ENCODE peak calls at places on chromosomes 11 and 22, in seven cellular contexts. E is endothelial cell; G is transverse colon; O is NCI-H2171; Y is activated T-cell treated with anti-CD3 and anti-CD28 coated beads, Interleukin-2, amount 50 U/mL, for 72 hours; P is mucosa of gallbladder; S is stimulated activated CD8-positive, alpha-beta memory T cell treated with anti-CD3 and anti-CD28 coated beads, Interleukin-7, amount 100 ng/mL, for 24 hours. F is an unnamed sample.

GRCh38 chr11:31820438-31820818 is 9.3 kb upstream of the PAX6 start:
- DNase-seq in E (no peak), G (no peak), O (no peak), Y (no peak), P (no peak), S (no peak), F (no peak)

GRCh38 chr22:42959472-42960145 is 55.3 kb downstream of the PACSIN2 start:
- DNase-seq in E (peak), G (peak), O (no peak), Y (no peak), P (peak), S (no peak), F (peak)

GRCh38 chr11:45927684-45928413 is 5.4 kb downstream of the LARGE2 start:
- DNase-seq in E (no peak), G (no peak), O (no peak), Y (no peak), P (no peak), S (no peak), F (no peak)

GRCh38 chr11:69711824-69712801 is 8.3 kb upstream of the FGF19 start:
- DNase-seq in E (no peak), G (no peak), O (no peak), Y (peak), P (no peak), S (no peak), F (no peak)

GRCh38 chr11:129862123-129862522 is 33.3 kb downstream of the NFRKB start:
- DNase-seq in E (no peak), G (no peak), O (no peak), Y (no peak), P (no peak), S (no peak), F (no peak)

GRCh38 chr22:19851291-19852176 is 3.1 kb downstream of the GNB1L start:
- DNase-seq in E (no peak), G (no peak), O (no peak), Y (no peak), P (no peak), S (no peak), F (no peak)

GRCh38 chr22:48702573-48703264 is 1125.0 kb downstream of the BRD1 start:
- DNase-seq in E (no peak), G (no peak), O (no peak), Y (no peak), P (no peak), S (no peak), F (no peak)

GRCh38 chr22:44190381-44190976 is 9.8 kb downstream of the PARVG start:
- DNase-seq in E (no peak), G (no peak), O (no peak), Y (no peak), P (no peak), S (no peak), F (no peak)

GRCh38 chr22:42281706-42282251 is 11.3 kb upstream of the TCF20 start:
- DNase-seq in E (no peak), G (no peak), O (no peak), Y (no peak), P (no peak), S (no peak), F (no peak)

GRCh38 chr22:43388420-43388851 is 23.4 kb upstream of the MPPED1 start:
- DNase-seq in E (peak), G (peak), O (peak), Y (peak), P (peak), S (peak), F (peak)

GRCh38 chr11:14904745-14905103 is 12.7 kb upstream of the CYP2R1 start:
- DNase-seq in E (peak), G (peak), O (no peak), Y (peak), P (peak), S (peak), F (no peak)

GRCh38 chr22:39985383-39986045 is 9.2 kb upstream of the FAM83F start:
- DNase-seq in E (no peak), G (peak), O (no peak), Y (peak), P (no peak), S (no peak), F (no peak)

GRCh38 chr11:68002943-68003845 is 703 bp downstream of the UNC93B1 start:
- DNase-seq in E (peak), G (peak), O (peak), Y (peak), P (peak), S (no peak), F (no peak)

GRCh38 chr22:42841444-42841843 is 15.6 kb downstream of the ARFGAP3 start:
- DNase-seq in E (no peak), G (no peak), O (no peak), Y (no peak), P (no peak), S (no peak), F (no peak)

GRCh38 chr11:11345099-11345498 is 8.0 kb downstream of the CSNK2A3 start:
- DNase-seq in E (no peak), G (no peak), O (no peak), Y (no peak), P (no peak), S (no peak), F (peak)

GRCh38 chr11:18452927-18453326 is 2.7 kb upstream of the LDHAL6A start:
- DNase-seq in E (no peak), G (no peak), O (no peak), Y (no peak), P (no peak), S (no peak), F (no peak)

GRCh38 chr22:45312856-45313255 is 3.1 kb downstream of the FAM118A start:
- DNase-seq in E (no peak), G (no peak), O (no peak), Y (no peak), P (no peak), S (no peak), F (no peak)

GRCh38 chr11:118171274-118172062 is 5.0 kb downstream of the SCN2B start:
- DNase-seq in E (peak), G (peak), O (no peak), Y (peak), P (peak), S (peak), F (no peak)

GRCh38 chr22:31286360-31287255 is 5.7 kb downstream of the PIK3IP1 start:
- DNase-seq in E (no peak), G (peak), O (no peak), Y (peak), P (peak), S (no peak), F (no peak)

GRCh38 chr11:102191832-102192231 is 81.6 kb downstream of the YAP1 start:
- DNase-seq in E (no peak), G (no peak), O (no peak), Y (no peak), P (no peak), S (no peak), F (no peak)

GRCh38 chr11:65053826-65054503 is 4.4 kb downstream of the NAALADL1 start:
- DNase-seq in E (no peak), G (no peak), O (no peak), Y (peak), P (no peak), S (no peak), F (no peak)

GRCh38 chr22:43315687-43316217 is 27.4 kb downstream of the SCUBE1 start:
- DNase-seq in E (no peak), G (no peak), O (no peak), Y (no peak), P (no peak), S (no peak), F (no peak)

GRCh38 chr11:118618115-118618990 is 10.9 kb downstream of the PHLDB1 start:
- DNase-seq in E (no peak), G (no peak), O (no peak), Y (no peak), P (peak), S (no peak), F (no peak)

GRCh38 chr11:60370811-60371297 is 7.5 kb upstream of the MS4A7 start:
- DNase-seq in E (no peak), G (no peak), O (no peak), Y (no peak), P (no peak), S (no peak), F (peak)

GRCh38 chr11:19253149-19253540 is 12.4 kb upstream of the E2F8 start:
- DNase-seq in E (no peak), G (peak), O (no peak), Y (no peak), P (no peak), S (no peak), F (peak)

GRCh38 chr22:29720824-29721323 is 1.1 kb downstream of the CABP7 start:
- DNase-seq in E (no peak), G (no peak), O (no peak), Y (no peak), P (no peak), S (no peak), F (no peak)

GRCh38 chr11:95917188-95918036 is 6.5 kb downstream of the MTMR2 start:
- DNase-seq in E (no peak), G (no peak), O (no peak), Y (no peak), P (peak), S (no peak), F (peak)

GRCh38 chr11:1778141-1778911 is 14.6 kb upstream of the CTSD start:
- DNase-seq in E (no peak), G (no peak), O (no peak), Y (no peak), P (no peak), S (no peak), F (no peak)

GRCh38 chr11:44324787-44325525 is 15.0 kb upstream of the ALX4 start:
- DNase-seq in E (no peak), G (no peak), O (peak), Y (no peak), P (no peak), S (no peak), F (peak)

GRCh38 chr11:35930466-35930865 is 13.4 kb upstream of the LDLRAD3 start:
- DNase-seq in E (no peak), G (no peak), O (no peak), Y (no peak), P (no peak), S (no peak), F (no peak)

GRCh38 chr22:31753005-31753633 is 700 bp upstream of the DEPDC5 start:
- DNase-seq in E (peak), G (peak), O (no peak), Y (peak), P (peak), S (no peak), F (no peak)

GRCh38 chr11:111310723-111311122 is 12.4 kb downstream of the POU2AF3 start:
- DNase-seq in E (no peak), G (no peak), O (no peak), Y (no peak), P (no peak), S (no peak), F (no peak)

GRCh38 chr11:78019808-78020207 is 3.3 kb downstream of the KCTD14 start:
- DNase-seq in E (no peak), G (no peak), O (no peak), Y (no peak), P (no peak), S (no peak), F (no peak)

GRCh38 chr11:118048472-118049370 is 28.2 kb upstream of the TMPRSS4 start:
- DNase-seq in E (no peak), G (no peak), O (no peak), Y (no peak), P (no peak), S (no peak), F (no peak)

GRCh38 chr11:70509476-70509875 is 111.1 kb downstream of the CTTN start:
- DNase-seq in E (no peak), G (no peak), O (no peak), Y (no peak), P (no peak), S (no peak), F (no peak)

GRCh38 chr22:19525116-19525660 is 978 bp upstream of the CLDN5 start:
- DNase-seq in E (no peak), G (no peak), O (no peak), Y (no peak), P (no peak), S (no peak), F (no peak)

GRCh38 chr11:31870609-31871309 is 59.6 kb upstream of the PAX6 start:
- DNase-seq in E (peak), G (peak), O (no peak), Y (peak), P (peak), S (no peak), F (peak)

GRCh38 chr22:44701824-44702478 is at the start of gene PRR5:
- DNase-seq in E (peak), G (peak), O (peak), Y (peak), P (peak), S (peak), F (no peak)